ENCODE peak calls at places on chromosome 1, in five cellular contexts. S is left ventricle myocardium inferior, K is SK-N-SH, L is cardiac fibroblast, Y is dorsolateral prefrontal cortex. M is an unnamed sample.

GRCh38 chr1:93740601-93741031 is 59.0 kb upstream of the BCAR3 start:
- DNase-seq in K (peak), Y (no peak), L (no peak), S (no peak), M (no peak)

GRCh38 chr1:148435406-148435805 is 47.7 kb downstream of the PPIAL4G start:
- DNase-seq in K (no peak), S (no peak), Y (no peak), L (no peak), M (no peak)

GRCh38 chr1:50424045-50424939 is 1.0 kb upstream of the DMRTA2 start:
- DNase-seq in K (peak), Y (no peak), L (no peak), S (no peak), M (no peak)

GRCh38 chr1:156692958-156693857 is 12.2 kb downstream of the CRABP2 start:
- DNase-seq in S (no peak), Y (no peak), L (no peak), K (no peak), M (no peak)

GRCh38 chr1:221230605-221231004 is 351.4 kb downstream of the HLX start:
- DNase-seq in K (no peak), L (peak), Y (no peak), S (no peak), M (peak)

GRCh38 chr1:169321539-169321938 is 46.1 kb downstream of the NME7 start:
- DNase-seq in S (no peak), K (no peak), L (peak), Y (no peak), M (no peak)

GRCh38 chr1:26907071-26907922 is 6.5 kb downstream of the NR0B2 start:
- DNase-seq in L (peak), K (no peak), S (no peak), Y (no peak), M (peak)

GRCh38 chr1:156119503-156120209 is 5.1 kb downstream of the LMNA start:
- DNase-seq in K (no peak), Y (no peak), S (peak), L (peak), M (no peak)

GRCh38 chr1:182889997-182890396 is 50.9 kb downstream of the DHX9 start:
- DNase-seq in K (no peak), S (no peak), L (no peak), Y (no peak), M (no peak)

GRCh38 chr1:21700094-21700493 is 30.9 kb upstream of the RAP1GAP start:
- DNase-seq in Y (no peak), L (no peak), K (no peak), S (no peak), M (no peak)

GRCh38 chr1:184755226-184756065 is 788 bp upstream of the EDEM3 start:
- DNase-seq in Y (peak), S (no peak), K (peak), L (peak), M (no peak)

GRCh38 chr1:178037510-178038253 is 56.2 kb upstream of the RASAL2 start:
- DNase-seq in S (peak), L (peak), K (peak), Y (peak), M (no peak)

GRCh38 chr1:213087911-213088310 is 36.9 kb downstream of the RPS6KC1 start:
- DNase-seq in Y (no peak), L (no peak), S (no peak), K (no peak), M (no peak)

GRCh38 chr1:80582980-80583379 is 1217.8 kb upstream of the ADGRL2 start:
- DNase-seq in Y (no peak), L (peak), K (no peak), S (no peak), M (no peak)

DNA sequence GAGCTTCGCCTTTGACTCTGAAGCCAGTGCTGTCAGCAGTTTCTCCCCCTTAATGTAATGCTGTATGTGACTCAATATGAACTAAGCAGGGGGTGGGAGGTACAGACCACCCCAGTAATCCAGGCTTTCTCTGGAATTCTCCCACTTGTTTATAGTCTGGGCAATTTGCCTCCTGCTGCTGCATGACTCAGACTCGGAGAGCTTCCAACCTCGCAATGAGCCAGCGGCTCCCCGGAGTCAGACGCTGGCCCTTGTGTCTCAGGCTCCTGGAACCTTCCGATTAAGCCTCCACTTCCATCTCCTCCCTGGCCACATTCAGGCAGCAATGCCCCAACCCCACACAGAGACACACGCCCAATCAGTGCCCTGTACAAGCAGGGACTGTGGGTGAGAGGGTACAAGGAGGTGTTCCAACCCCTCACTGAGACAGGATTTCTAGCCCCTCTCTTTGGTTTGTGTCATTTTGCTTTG is 471.7 kb upstream of the VAMP3 start:
- DNase-seq in K (no peak), Y (peak), S (peak), L (peak), M (peak)
- H3K4me3 ChIP-seq in K (peak), Y (no peak), S (no peak), L (peak), M (peak)

GRCh38 chr1:234782821-234783220 is 172.8 kb upstream of the IRF2BP2 start:
- DNase-seq in S (no peak), L (no peak), K (no peak), Y (no peak), M (no peak)

GRCh38 chr1:234782057-234782800 is 172.3 kb upstream of the IRF2BP2 start:
- DNase-seq in Y (no peak), L (no peak), S (no peak), K (no peak), M (no peak)

GRCh38 chr1:234780531-234781162 is 170.7 kb upstream of the IRF2BP2 start:
- DNase-seq in L (no peak), Y (no peak), S (no peak), K (no peak), M (no peak)

GRCh38 chr1:234780112-234780511 is 170.1 kb upstream of the IRF2BP2 start:
- DNase-seq in L (no peak), Y (no peak), S (no peak), K (no peak), M (no peak)

GRCh38 chr1:234781241-234782056 is 171.5 kb upstream of the IRF2BP2 start:
- DNase-seq in Y (no peak), S (no peak), L (no peak), K (no peak), M (no peak)
- TF ChIP-seq CTCF in Y (no peak), S (no peak), L (no peak), K (no peak), M (no peak)

GRCh38 chr1:63732666-63733065 is 41.2 kb upstream of the ROR1 start:
- DNase-seq in K (no peak), S (no peak), Y (no peak), L (peak), M (no peak)
- H3K4me3 ChIP-seq in K (no peak), S (no peak), Y (no peak), L (no peak), M (no peak)

GRCh38 chr1:234600418-234601216 is 9.4 kb downstream of the IRF2BP2 start:
- DNase-seq in Y (peak), K (peak), S (peak), L (peak), M (no peak)

GRCh38 chr1:234598974-234599616 is 10.9 kb downstream of the IRF2BP2 start:
- DNase-seq in Y (no peak), L (peak), S (no peak), K (no peak), M (no peak)

GRCh38 chr1:234601217-234602017 is 8.6 kb downstream of the IRF2BP2 start:
- DNase-seq in Y (no peak), K (peak), L (peak), S (no peak), M (no peak)

GRCh38 chr1:234597894-234598293 is 12.1 kb downstream of the IRF2BP2 start:
- DNase-seq in S (peak), Y (no peak), L (peak), K (peak), M (no peak)

DNA sequence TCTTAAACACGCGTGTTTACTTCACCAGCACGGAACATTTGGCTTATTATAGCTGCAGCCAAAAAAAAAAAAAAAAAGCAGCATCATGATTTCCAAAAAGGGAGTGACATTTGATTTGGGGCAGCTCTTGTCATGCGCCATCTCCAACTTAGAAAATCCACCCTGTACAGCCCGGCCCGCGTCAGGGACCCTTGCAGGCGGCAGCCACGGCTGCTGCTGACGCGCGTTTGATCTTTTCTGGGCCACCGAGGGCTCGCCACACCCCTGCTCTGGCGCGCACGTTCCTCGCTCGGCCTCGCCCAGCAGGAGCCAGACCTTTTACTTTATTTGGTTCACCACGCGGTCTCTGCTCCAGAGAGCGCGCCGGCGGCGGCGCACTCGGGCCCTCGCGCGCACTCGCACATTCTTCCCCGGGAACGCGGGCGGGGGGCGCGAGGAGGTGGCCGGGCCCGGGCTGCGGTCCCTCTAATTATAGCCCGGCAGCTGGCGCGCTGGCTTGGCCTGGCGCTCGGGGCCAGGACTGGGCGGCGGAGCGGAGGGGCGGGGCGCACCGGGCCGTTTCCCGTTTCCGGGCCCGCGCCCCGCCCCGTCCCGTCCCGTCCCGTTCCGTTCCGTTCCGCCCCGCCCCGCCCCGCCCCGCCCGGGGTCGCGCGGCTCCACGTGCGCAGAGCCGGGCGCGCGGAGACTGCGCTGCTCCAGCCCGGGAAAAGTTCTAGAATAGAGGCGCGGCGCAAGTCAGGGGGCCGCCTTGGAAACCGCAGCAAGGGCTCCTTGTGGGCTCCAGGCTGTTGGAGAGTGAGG is 10.2 kb downstream of the IRF2BP2 start:
- DNase-seq in S (peak), L (peak), Y (peak), K (peak), M (no peak)
- TF ChIP-seq CTCF in S (no peak), L (no peak), Y (peak), K (peak), M (no peak)

DNA sequence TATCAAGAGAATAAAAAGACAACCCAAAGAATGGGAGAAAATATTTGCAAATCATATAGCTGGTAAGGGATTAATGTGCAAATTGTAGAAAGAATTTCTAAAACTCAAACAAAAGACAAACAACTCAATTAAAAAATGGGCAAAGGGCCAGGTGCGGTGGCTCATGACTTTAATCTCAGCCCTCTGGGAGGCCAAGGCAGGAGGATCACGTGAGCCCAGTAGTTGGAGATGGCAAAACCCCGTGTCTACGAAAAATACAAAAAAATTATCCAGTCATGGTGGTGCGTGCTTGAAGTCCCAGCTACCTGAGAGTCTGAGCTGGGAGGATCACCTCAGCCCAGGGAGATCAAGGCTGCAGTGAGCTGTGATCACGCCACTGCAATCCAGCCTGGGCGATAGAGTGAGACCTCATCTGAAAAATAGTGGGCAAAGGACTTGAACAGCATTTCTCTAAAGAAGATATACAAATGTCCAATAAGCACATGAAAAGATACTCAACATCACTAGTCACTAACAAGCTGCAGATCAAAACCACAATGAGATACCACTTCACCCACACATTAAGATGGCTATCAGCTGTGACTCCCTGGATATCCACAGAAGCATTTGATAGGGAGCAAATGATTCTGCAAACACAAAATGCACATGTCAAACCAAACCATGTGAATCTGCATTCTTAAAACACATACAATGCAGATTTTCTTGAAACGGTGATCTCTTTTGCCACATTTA is 20.9 kb downstream of the SLC30A1 start:
- DNase-seq in Y (no peak), K (no peak), L (no peak), S (no peak), M (no peak)
- H3K4me3 ChIP-seq in Y (no peak), K (no peak), L (no peak), S (no peak), M (no peak)

M was measured in AG04449.